ENCODE peak calls at places on chromosomes 4 and X, in four cellular contexts. D, H, I and O are unnamed samples.

GRCh38 chr4:104205116-104205515 is 289.6 kb downstream of the CXXC4 start:
- DNase-seq in H (no peak), D (no peak), I (no peak), O (no peak)

GRCh38 chr4:130125468-130125867 is 1029.5 kb downstream of the C4orf33 start:
- DNase-seq in D (no peak), I (no peak), H (no peak), O (no peak)

GRCh38 chr4:17494258-17494657 is 17.6 kb downstream of the QDPR start:
- DNase-seq in H (no peak), D (no peak), I (no peak), O (no peak)

GRCh38 chr4:68498413-68499007 is 51.2 kb downstream of the TMPRSS11E start:
- DNase-seq in D (peak), I (peak), H (peak), O (peak)

GRCh38 chr4:52577285-52577968 is 81.7 kb downstream of the USP46 start:
- DNase-seq in D (no peak), I (no peak), H (no peak), O (no peak)

GRCh38 chrX:2500091-2500680 is 590 bp downstream of the DHRSX start:
- DNase-seq in H (peak), D (no peak), I (no peak), O (peak)

GRCh38 chrX:129791961-129792570 is 12.3 kb downstream of the SASH3 start:
- DNase-seq in D (no peak), I (peak), H (no peak), O (no peak)

GRCh38 chr4:156512622-156513021 is 459.0 kb downstream of the PDGFC start:
- DNase-seq in I (no peak), D (no peak), H (no peak), O (no peak)

GRCh38 chr4:88985088-88985779 is 71.8 kb downstream of the FAM13A start:
- DNase-seq in I (no peak), D (no peak), H (no peak), O (no peak)

GRCh38 chr4:175238827-175239517 is 320.8 kb downstream of the ADAM29 start:
- DNase-seq in H (no peak), D (no peak), I (no peak), O (no peak)

GRCh38 chr4:83961575-83961974 is 425.7 kb downstream of the GPAT3 start:
- DNase-seq in I (no peak), H (no peak), D (no peak), O (no peak)

GRCh38 chrX:110316351-110317078 is 1.4 kb downstream of the AMMECR1 start:
- DNase-seq in D (no peak), I (no peak), H (no peak), O (no peak)

GRCh38 chrX:70445876-70446275 is 1.2 kb downstream of the DLG3 start:
- DNase-seq in H (no peak), I (no peak), D (no peak), O (no peak)

GRCh38 chr4:70425306-70425705 is 27.6 kb downstream of the OPRPN start:
- DNase-seq in H (no peak), D (no peak), I (no peak), O (no peak)

GRCh38 chr4:89357346-89357745 is 49.7 kb upstream of the GPRIN3 start:
- DNase-seq in I (peak), H (no peak), D (no peak), O (no peak)

GRCh38 chr4:185559913-185560281 is 24.6 kb upstream of the PDLIM3 start:
- DNase-seq in D (no peak), H (no peak), I (no peak), O (no peak)

GRCh38 chr4:39320381-39321115 is 45.6 kb downstream of the RFC1 start:
- DNase-seq in H (no peak), I (no peak), D (no peak), O (no peak)

GRCh38 chr4:15755321-15755750 is 22.8 kb upstream of the CD38 start:
- DNase-seq in I (no peak), H (no peak), D (no peak), O (no peak)

GRCh38 chrX:110671068-110671803 is 124.4 kb downstream of the CHRDL1 start:
- DNase-seq in I (no peak), D (no peak), H (no peak), O (no peak)

GRCh38 chrX:39484669-39485068 is 613.1 kb downstream of the BCOR start:
- DNase-seq in I (no peak), D (no peak), H (no peak), O (no peak)

GRCh38 chrX:130770615-130771014 is 132.4 kb downstream of the ENOX2 start:
- DNase-seq in I (no peak), H (no peak), D (no peak), O (no peak)

GRCh38 chr4:113825272-113825671 is 63.7 kb upstream of the CAMK2D start:
- DNase-seq in H (peak), I (no peak), D (no peak), O (no peak)

GRCh38 chr4:10036926-10037325 is 15.6 kb upstream of the SLC2A9 start:
- DNase-seq in I (no peak), H (no peak), D (no peak), O (no peak)

GRCh38 chrX:118536687-118537461 is 41.3 kb downstream of the DOCK11 start:
- DNase-seq in H (no peak), D (no peak), I (no peak), O (peak)

GRCh38 chrX:49257846-49258748 is 6.4 kb downstream of the FOXP3 start:
- DNase-seq in I (no peak), H (no peak), D (no peak), O (no peak)

GRCh38 chr4:91936301-91936700 is 367.5 kb upstream of the GRID2 start:
- DNase-seq in H (no peak), I (peak), D (no peak), O (no peak)

GRCh38 chrX:40266490-40267333 is 169.0 kb upstream of the BCOR start:
- DNase-seq in D (peak), I (peak), H (peak), O (peak)

GRCh38 chr4:185017964-185018772 is at the start of gene HELT:
- DNase-seq in D (no peak), I (no peak), H (no peak), O (no peak)

GRCh38 chr4:89152972-89153371 is 41.6 kb downstream of the TIGD2 start:
- DNase-seq in I (peak), H (no peak), D (no peak), O (no peak)

GRCh38 chrX:48914593-48915493 is 3.4 kb upstream of the SLC35A2 start:
- DNase-seq in D (no peak), I (no peak), H (no peak), O (no peak)

GRCh38 chr4:57159866-57160265 is 49.7 kb upstream of the IGFBP7 start:
- DNase-seq in D (no peak), H (no peak), I (no peak), O (no peak)

GRCh38 chr4:21845663-21846062 is 102.9 kb downstream of the KCNIP4 start:
- DNase-seq in I (no peak), D (no peak), H (no peak), O (no peak)